ENCODE peak calls at places on chromosomes 11 and 22, in six cellular contexts. P is CD4-positive, alpha-beta memory T cell; D is upper lobe of right lung; N is cardiac muscle cell; E is AG04450; F is H9. W is an unnamed sample. For H3K27me3, the result is how much of the 10 kb centered on the place peaks cover.

GRCh38 chr11:12792590-12792989 is 118.4 kb downstream of the TEAD1 start:
- DNase-seq in P (no peak), D (no peak), N (no peak), E (no peak), F (no peak), W (no peak)

GRCh38 chr22:48951836-48952235 is 875.8 kb downstream of the BRD1 start:
- DNase-seq in P (no peak), D (no peak), N (no peak), E (no peak), F (peak), W (no peak)

GRCh38 chr11:808427-809286 is 1.1 kb upstream of the RPLP2 start:
- DNase-seq in P (peak), D (no peak), N (no peak), E (no peak), F (no peak), W (no peak)

GRCh38 chr11:2805388-2806057 is 80.1 kb downstream of the CDKN1C start:
- DNase-seq in P (no peak), D (no peak), N (no peak), E (no peak), F (peak), W (peak)

GRCh38 chr11:86511086-86511551 is 136.4 kb downstream of the CCDC81 start:
- DNase-seq in P (no peak), D (no peak), N (no peak), E (no peak), F (no peak), W (no peak)

GRCh38 chr11:15258433-15259350 is 144.0 kb downstream of the INSC start:
- DNase-seq in P (no peak), D (no peak), N (peak), E (no peak), F (no peak), W (no peak)

GRCh38 chr11:119024430-119025098 is 6.0 kb downstream of the TRAPPC4 start:
- DNase-seq in P (no peak), D (no peak), N (no peak), E (no peak), F (no peak), W (no peak)

GRCh38 chr22:25729016-25729415 is 13.0 kb upstream of the MYO18B start:
- DNase-seq in P (no peak), D (no peak), N (no peak), E (no peak), F (no peak), W (no peak)

GRCh38 chr11:120335928-120336640 is at the start of gene ARHGEF12:
- DNase-seq in P (peak), D (peak), N (peak), E (peak), F (peak), W (peak)

GRCh38 chr22:20271114-20271994 is 3.2 kb upstream of the RTN4R start:
- DNase-seq in P (no peak), D (peak), N (no peak), E (no peak), F (no peak), W (no peak)

GRCh38 chr11:86063536-86063935 is 5.3 kb downstream of the PICALM start:
- DNase-seq in P (no peak), D (no peak), N (no peak), E (no peak), F (no peak), W (no peak)

GRCh38 chr11:62573006-62573591 is 592 bp downstream of the EEF1G start:
- DNase-seq in P (no peak), D (peak), N (peak), E (no peak), F (no peak), W (no peak)

GRCh38 chr11:130908061-130908460 is 8.2 kb downstream of the SNX19 start:
- DNase-seq in P (no peak), D (no peak), N (no peak), E (no peak), F (no peak), W (no peak)

GRCh38 chr22:27204817-27205216 is 547.4 kb downstream of the MIAT start:
- DNase-seq in P (no peak), D (no peak), N (no peak), E (no peak), F (no peak), W (no peak)

GRCh38 chr11:43245471-43245870 is 66.3 kb upstream of the API5 start:
- DNase-seq in P (no peak), D (no peak), N (no peak), E (no peak), F (no peak), W (no peak)

GRCh38 chr11:3037041-3037944 is 19.9 kb downstream of the CARS1 start:
- DNase-seq in P (peak), D (peak), N (peak), E (peak), F (peak), W (peak)

GRCh38 chr11:60281482-60281881 is 1.0 kb downstream of the MS4A4A start:
- DNase-seq in P (no peak), D (no peak), N (no peak), E (no peak), F (no peak), W (no peak)

GRCh38 chr11:113805640-113806039 is 26.0 kb downstream of the CLDN25 start:
- DNase-seq in P (no peak), D (no peak), N (no peak), E (no peak), F (no peak), W (no peak)
- H3K27me3 ChIP-seq in P (under half), D (under half), N (under half), E (under half), F (under half), W (under half)

DNA sequence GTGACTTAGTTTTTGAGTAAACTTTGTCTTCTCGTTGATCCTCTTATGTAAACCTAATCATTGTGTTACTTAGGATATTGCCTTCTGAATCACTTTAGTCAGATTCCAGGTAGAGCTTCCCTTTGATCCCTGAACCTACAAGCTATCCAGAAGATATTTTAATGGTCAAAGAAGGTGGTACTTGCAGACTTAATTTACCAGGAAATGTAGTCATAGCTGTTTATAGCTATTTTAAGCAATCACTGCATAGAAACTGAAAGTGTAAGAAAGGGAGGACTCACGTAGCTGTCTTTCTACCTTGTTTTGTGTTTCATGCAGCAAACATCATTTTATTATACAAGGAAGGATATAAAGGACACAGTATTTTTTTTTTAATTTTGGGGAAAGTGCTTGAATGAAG is 189.5 kb downstream of the DDX10 start:
- DNase-seq in P (peak), D (no peak), N (no peak), E (no peak), F (no peak), W (no peak)
- H3K27ac ChIP-seq in P (peak), D (peak), N (peak), E (no peak), F (no peak), W (peak)

DNA sequence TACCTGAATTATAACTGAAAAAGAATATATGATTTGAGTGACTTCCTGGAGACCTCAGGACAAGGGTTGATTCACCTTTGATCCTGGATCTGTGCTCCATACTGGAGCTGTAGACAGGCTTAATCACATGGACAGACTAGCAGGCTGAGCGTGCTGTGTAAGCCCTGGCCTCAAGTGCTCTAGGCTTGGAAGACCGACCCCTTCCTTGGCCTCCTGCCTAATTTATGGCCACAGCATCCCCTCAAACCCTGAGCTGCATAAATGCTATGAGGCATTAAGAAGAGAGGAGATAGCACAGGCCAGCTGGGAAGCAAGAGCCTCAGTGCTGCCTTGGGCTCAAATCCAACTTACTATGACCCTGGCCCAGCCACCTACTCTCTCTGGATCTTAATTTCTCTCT is 385.2 kb downstream of the BUD13 start:
- DNase-seq in P (no peak), D (no peak), N (no peak), E (no peak), F (no peak), W (no peak)
- H3K27me3 ChIP-seq in P (under half), D (under half), N (under half), E (under half), F (under half), W (under half)

DNA sequence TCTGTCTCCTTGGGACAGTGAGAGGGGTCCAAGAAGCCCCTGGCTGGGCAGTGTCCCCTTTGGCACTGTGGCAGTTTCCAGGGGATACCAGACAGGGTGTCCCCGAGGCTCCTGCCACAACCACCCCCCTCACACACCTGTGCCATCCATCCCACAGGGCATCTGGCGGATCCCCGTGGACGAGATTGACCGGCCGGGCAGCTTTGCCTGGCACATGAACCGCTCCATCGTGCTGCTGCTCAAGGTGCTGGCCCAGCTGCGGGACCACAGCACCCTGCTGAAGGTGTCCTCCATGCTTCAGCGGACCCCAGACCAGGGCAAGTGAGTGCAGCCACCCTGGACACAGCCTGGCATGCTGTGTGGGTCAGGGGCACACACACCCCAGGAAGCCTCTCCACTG is 17.0 kb upstream of the SUSD2 start:
- DNase-seq in P (no peak), D (no peak), N (no peak), E (no peak), F (no peak), W (no peak)
- H3K27ac ChIP-seq in P (no peak), D (no peak), N (no peak), E (no peak), F (no peak), W (no peak)

DNA sequence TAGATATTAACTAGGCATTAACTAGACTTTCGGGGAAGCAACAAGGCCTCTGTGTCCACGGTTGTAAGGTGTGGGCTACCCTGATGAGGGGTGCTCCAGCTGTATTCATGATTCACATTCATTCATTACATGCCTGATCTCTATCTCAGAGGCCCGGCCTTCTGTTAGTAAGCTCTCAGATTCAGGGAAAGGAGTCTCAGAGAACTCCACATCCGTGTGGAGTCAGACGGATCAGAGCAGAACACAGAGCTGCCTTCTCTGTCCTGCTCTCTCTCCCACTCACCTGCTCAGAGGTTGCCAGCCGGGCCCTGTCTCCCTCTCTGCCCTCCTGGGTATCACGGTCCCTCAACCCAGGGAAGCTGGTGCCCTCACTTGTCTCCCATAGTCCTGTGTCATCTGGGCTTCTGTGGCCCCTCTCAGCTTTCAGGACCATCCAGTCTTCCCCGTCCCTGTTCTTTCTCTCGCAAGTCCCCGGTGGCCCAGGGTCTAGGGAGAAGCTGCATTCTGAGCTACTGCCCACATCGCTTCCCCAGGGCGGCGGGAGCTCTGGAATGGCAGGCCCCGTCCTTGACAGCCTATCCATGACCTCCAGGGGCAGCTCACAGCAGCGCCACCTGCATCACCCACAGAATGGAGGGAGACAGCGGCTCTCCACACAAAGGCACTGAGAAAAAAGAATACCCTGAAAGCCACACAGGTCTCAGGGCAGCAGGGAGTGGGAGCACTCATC is 4.3 kb downstream of the TP53AIP1 start:
- DNase-seq in P (no peak), D (no peak), N (no peak), E (no peak), F (no peak), W (no peak)
- H3K27me3 ChIP-seq in P (under half), D (under half), N (under half), E (under half), F (under half), W (under half)

GRCh38 chr22:38172016-38172431 is 9.6 kb downstream of the PLA2G6 start:
- DNase-seq in P (no peak), D (no peak), N (no peak), E (no peak), F (no peak), W (no peak)

GRCh38 chr22:38174626-38175025 is 7.0 kb downstream of the PLA2G6 start:
- DNase-seq in P (no peak), D (no peak), N (no peak), E (no peak), F (no peak), W (no peak)

GRCh38 chr22:38170469-38170868 is 11.2 kb downstream of the PLA2G6 start:
- DNase-seq in P (no peak), D (no peak), N (no peak), E (no peak), F (no peak), W (no peak)

GRCh38 chr22:38173156-38173906 is 8.3 kb downstream of the PLA2G6 start:
- DNase-seq in P (no peak), D (no peak), N (no peak), E (no peak), F (no peak), W (no peak)

DNA sequence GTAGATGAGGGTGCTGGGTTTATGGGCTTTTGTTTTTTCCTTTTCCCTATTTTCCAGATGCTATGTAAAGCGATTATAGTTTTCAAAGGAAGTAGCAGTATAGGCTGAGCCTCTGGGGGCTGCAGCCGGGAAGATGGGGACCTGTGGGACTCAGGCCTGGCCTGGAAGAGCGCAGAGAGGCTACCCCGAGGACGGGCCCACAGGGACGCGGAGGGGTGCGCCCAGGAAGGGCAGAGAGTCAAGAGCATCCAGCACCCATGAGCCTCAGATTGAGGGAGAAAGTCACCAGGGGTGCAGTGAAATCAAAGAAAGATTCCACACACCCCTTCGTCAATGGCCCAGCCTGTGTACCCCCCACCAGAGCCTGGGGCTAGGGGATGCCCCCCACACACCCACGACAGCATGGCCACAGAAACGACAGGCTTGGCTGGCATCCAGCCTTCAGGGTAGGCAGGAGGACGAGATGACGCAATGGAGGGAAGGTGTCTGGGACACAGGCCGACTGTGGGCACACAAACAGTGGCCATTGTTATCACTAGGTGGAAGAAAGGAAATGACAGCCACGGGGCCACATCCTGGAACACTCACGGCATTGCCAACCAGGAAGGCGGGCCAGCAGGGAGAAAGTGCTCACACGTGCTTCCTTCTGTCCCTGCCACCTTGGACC is 9.0 kb downstream of the PLA2G6 start:
- DNase-seq in P (peak), D (peak), N (no peak), E (no peak), F (no peak), W (peak)
- H3K27ac ChIP-seq in P (no peak), D (peak), N (no peak), E (peak), F (no peak), W (peak)

DNA sequence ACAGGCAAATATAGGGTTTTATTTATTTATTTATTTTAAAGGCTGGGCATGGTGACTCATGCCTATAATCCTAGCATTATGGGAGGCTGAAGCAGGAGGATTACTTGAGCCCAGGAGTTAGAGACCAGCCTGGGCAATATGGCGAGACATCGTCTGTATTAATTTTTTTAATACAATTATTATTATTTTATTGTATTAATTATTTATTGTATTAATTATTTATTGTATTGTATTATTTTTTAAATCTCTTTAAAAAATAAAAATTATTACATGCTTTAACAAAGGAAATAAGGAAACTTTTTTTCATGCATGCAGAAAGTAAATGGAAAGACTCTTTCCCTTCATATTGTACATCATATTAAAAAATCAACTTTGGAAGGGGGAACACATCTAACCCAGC is 3.5 kb downstream of the SCN3B start:
- DNase-seq in P (no peak), D (no peak), N (no peak), E (no peak), F (no peak), W (no peak)
- H3K27me3 ChIP-seq in P (under half), D (half or more), N (under half), E (under half), F (under half), W (under half)

DNA sequence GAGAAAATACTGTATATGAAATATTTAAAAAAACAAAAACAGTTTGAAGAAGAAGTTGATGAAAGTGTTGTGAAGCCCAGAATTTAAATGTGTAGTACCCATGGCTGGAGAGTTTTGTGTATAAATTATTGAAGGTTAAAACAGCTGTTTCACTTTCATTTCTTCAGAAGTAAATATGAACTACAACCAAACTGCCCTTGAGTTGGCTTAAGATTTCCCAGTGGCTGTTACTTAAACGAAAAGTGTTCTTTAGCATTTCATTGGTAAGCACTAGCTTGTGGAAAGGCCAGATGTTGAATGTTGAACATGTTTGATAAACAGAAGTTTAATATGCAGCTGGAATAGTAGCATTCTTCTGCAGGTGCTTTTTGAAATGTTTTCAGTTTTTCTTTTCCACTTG is 83.3 kb upstream of the TNRC6B start:
- DNase-seq in P (peak), D (no peak), N (no peak), E (no peak), F (no peak), W (no peak)
- H3K27ac ChIP-seq in P (no peak), D (no peak), N (no peak), E (no peak), F (no peak), W (no peak)

GRCh38 chr22:28882545-28882877 is 861 bp upstream of the ZNRF3 start:
- DNase-seq in P (no peak), D (no peak), N (no peak), E (no peak), F (no peak), W (no peak)

GRCh38 chr22:28883657-28883916 is 215 bp downstream of the ZNRF3 start:
- DNase-seq in P (no peak), D (no peak), N (no peak), E (no peak), F (no peak), W (no peak)

GRCh38 chr22:28882878-28883656 is at the start of gene ZNRF3:
- DNase-seq in P (peak), D (peak), N (peak), E (peak), F (peak), W (peak)

GRCh38 chr22:28884754-28885375 is 1.5 kb downstream of the ZNRF3 start:
- DNase-seq in P (no peak), D (no peak), N (no peak), E (no peak), F (no peak), W (no peak)

GRCh38 chr22:28883917-28884753 is 763 bp downstream of the ZNRF3 start:
- DNase-seq in P (peak), D (peak), N (peak), E (no peak), F (peak), W (peak)
- H3K27me3 ChIP-seq in P (under half), D (under half), N (under half), E (under half), F (under half), W (under half)

GRCh38 chr11:10285148-10285802 is 8.7 kb downstream of the SBF2 start:
- DNase-seq in P (no peak), D (no peak), N (no peak), E (no peak), F (no peak), W (no peak)

GRCh38 chr11:10287140-10287539 is 6.9 kb downstream of the SBF2 start:
- DNase-seq in P (no peak), D (no peak), N (no peak), E (no peak), F (no peak), W (no peak)

GRCh38 chr11:10287766-10288165 is 6.3 kb downstream of the SBF2 start:
- DNase-seq in P (no peak), D (no peak), N (no peak), E (no peak), F (no peak), W (no peak)

GRCh38 chr11:10282121-10282520 is 11.9 kb downstream of the SBF2 start:
- DNase-seq in P (no peak), D (no peak), N (no peak), E (no peak), F (no peak), W (no peak)
- H3K27ac ChIP-seq in P (no peak), D (no peak), N (no peak), E (no peak), F (no peak), W (no peak)